ENCODE peak calls at places on chromosomes 6 and 20, in four cellular contexts. U, M, B and W are unnamed samples.

GRCh38 chr6:15378272-15378671 is 132.4 kb downstream of the JARID2 start:
- DNase-seq in U (no peak), M (no peak), B (no peak), W (no peak)

GRCh38 chr6:82298012-82298411 is 50.5 kb upstream of the IBTK start:
- DNase-seq in U (no peak), M (no peak), B (peak), W (no peak)

GRCh38 chr20:25360631-25361286 is 29.9 kb downstream of the ABHD12 start:
- DNase-seq in U (peak), M (no peak), B (peak), W (no peak)

GRCh38 chr6:169391473-169392071 is 137.9 kb upstream of the THBS2 start:
- DNase-seq in U (no peak), M (no peak), B (peak), W (no peak)

GRCh38 chr6:3351837-3352524 is 93.2 kb downstream of the PSMG4 start:
- DNase-seq in U (no peak), M (no peak), B (no peak), W (no peak)

GRCh38 chr20:59157961-59158541 is 5.6 kb upstream of the ZNF831 start:
- DNase-seq in U (no peak), M (no peak), B (no peak), W (no peak)

GRCh38 chr6:56073315-56073714 is 174.1 kb downstream of the COL21A1 start:
- DNase-seq in U (peak), M (no peak), B (peak), W (no peak)

GRCh38 chr6:44339763-44340625 is 2.5 kb upstream of the SPATS1 start:
- DNase-seq in U (no peak), M (peak), B (peak), W (no peak)

GRCh38 chr6:20202699-20203302 is 9.5 kb downstream of the MBOAT1 start:
- DNase-seq in U (no peak), M (no peak), B (no peak), W (no peak)

GRCh38 chr6:35494161-35494563 is 2.7 kb downstream of the TEAD3 start:
- DNase-seq in U (peak), M (no peak), B (no peak), W (no peak)

GRCh38 chr6:137810554-137811120 is 56.4 kb upstream of the TNFAIP3 start:
- DNase-seq in U (no peak), M (no peak), B (no peak), W (no peak)

GRCh38 chr6:95185874-95186273 is 391.5 kb upstream of the MANEA start:
- DNase-seq in U (no peak), M (no peak), B (no peak), W (no peak)
- TF ChIP-seq CTCF in U (no peak), M (no peak), B (no peak), W (no peak)

DNA sequence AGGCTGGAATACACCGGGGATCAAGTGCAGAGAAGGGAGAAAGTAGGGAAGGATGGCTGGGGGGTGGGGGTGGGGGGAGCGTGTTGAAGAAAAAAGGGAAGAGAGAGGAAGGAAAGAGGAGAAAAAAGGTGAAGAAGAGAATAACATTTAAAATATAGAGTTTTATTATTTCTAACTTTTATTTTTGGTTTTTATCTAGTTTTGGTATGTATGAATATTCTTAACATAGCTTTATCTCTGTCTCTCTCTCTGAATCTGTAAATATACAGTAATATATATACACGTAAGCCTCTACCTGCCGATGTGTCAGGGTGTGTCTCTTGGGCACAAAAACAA is 30.0 kb downstream of the HLA-F start:
- DNase-seq in U (no peak), M (no peak), B (no peak), W (no peak)
- TF ChIP-seq CTCF in U (no peak), M (no peak), B (no peak), W (no peak)

DNA sequence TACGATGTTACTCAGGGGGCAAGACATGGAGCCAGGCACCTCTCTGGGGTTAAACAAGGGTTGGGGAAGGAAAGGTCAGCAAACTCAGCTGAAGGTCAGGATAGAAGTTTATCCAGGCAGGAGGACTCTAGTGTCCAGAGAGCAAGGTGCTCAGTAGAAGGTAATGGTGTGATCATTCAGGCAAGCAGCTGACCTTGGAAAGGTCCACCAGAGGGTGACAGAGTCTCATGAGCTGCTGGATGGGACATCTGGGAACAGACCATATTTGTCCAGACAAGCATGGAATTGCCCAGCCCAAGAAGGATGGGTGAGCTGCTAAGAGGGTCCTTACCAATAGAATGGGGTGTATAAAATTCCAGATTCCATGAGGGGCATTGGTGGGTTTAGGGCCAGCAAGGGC is 89.5 kb downstream of the MAP3K7 start:
- DNase-seq in U (no peak), M (no peak), B (no peak), W (no peak)
- TF ChIP-seq CTCF in U (no peak), M (no peak), B (no peak), W (peak)

DNA sequence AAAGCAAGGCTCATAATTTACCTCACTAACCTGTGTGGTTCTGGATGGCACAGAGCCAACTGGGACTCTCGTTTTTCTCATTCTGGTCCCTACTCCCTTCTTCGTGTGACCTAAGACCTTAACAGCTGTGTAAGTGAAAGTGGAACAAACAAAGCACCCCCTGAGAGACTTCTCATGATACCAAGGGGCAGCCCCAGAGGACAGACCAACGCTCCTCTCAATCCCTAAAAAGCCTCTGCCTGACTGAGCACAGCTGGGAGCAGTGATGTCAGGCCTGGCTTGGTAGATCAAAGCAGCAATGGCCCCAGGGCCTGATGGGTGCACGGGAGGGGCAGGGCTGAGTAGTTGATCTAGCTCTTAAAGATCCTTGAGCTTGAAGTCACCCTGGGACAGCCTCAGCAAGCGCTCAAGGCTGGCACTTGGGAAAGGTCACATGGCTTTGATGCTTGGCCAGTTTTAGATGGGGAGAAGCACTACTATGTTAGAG is 16.2 kb upstream of the TGM2 start:
- DNase-seq in U (no peak), M (no peak), B (no peak), W (no peak)
- TF ChIP-seq CTCF in U (no peak), M (no peak), B (no peak), W (no peak)